ENCODE peak calls at places on chromosomes 4 and X, in ten cellular contexts. M is PC-3, H is A673, U is endothelial cell, E is body of pancreas, B is RCC 7860, K is SW480, R is epithelial cell of esophagus, Z is T-helper 1 cell, I is WERI-Rb-1. V is an unnamed sample.

GRCh38 chr4:160159457-160159856 is 1056.6 kb downstream of the RAPGEF2 start:
- DNase-seq in Z (no peak), K (no peak), U (no peak), H (no peak), I (no peak), E (no peak), M (no peak), B (no peak), R (no peak), V (no peak)

GRCh38 chrX:102126863-102127262 is 1.4 kb downstream of the TCEAL2 start:
- DNase-seq in Z (no peak), B (no peak), K (peak), E (no peak), M (no peak), I (no peak), U (no peak), H (no peak), R (no peak), V (no peak)

GRCh38 chr4:10124167-10124930 is 7.8 kb upstream of the WDR1 start:
- DNase-seq in I (no peak), Z (no peak), R (no peak), U (no peak), B (no peak), H (no peak), K (no peak), M (no peak), E (no peak), V (no peak)

GRCh38 chrX:95248386-95248785 is 1436.3 kb upstream of the DIAPH2 start:
- DNase-seq in Z (no peak), B (no peak), U (no peak), E (no peak), R (no peak), I (no peak), K (no peak), M (no peak), H (no peak), V (no peak)

GRCh38 chr4:144645102-144645469 is 870 bp upstream of the HHIP start:
- DNase-seq in M (no peak), E (peak), B (no peak), R (no peak), H (no peak), Z (no peak), U (no peak), K (no peak), I (peak), V (no peak)

GRCh38 chrX:48737940-48738339 is 23.6 kb upstream of the GLOD5 start:
- DNase-seq in U (no peak), I (peak), B (no peak), M (no peak), R (no peak), E (no peak), H (no peak), K (no peak), Z (no peak), V (no peak)

GRCh38 chr4:185837415-185838103 is 25.6 kb upstream of the SORBS2 start:
- DNase-seq in M (no peak), B (no peak), K (no peak), R (no peak), Z (no peak), U (no peak), E (no peak), I (no peak), H (peak), V (no peak)

GRCh38 chr4:177464026-177464425 is 21.8 kb upstream of the AGA start:
- DNase-seq in I (no peak), M (peak), R (peak), Z (no peak), K (no peak), B (no peak), E (no peak), U (no peak), H (no peak), V (no peak)

GRCh38 chr4:153522800-153523089 is 56.6 kb downstream of the TMEM131L start:
- DNase-seq in M (no peak), B (no peak), K (no peak), R (no peak), Z (no peak), I (no peak), E (no peak), H (no peak), U (no peak), V (no peak)

GRCh38 chrX:445727-446126 is 59.0 kb upstream of the PPP2R3B start:
- DNase-seq in I (no peak), B (no peak), K (no peak), Z (no peak), R (no peak), U (no peak), H (no peak), M (no peak), E (no peak), V (no peak)

GRCh38 chr4:67746797-67747495 is 7.2 kb downstream of the GNRHR start:
- DNase-seq in K (peak), E (no peak), R (peak), H (peak), I (no peak), B (peak), U (no peak), Z (no peak), M (peak), V (peak)

GRCh38 chrX:53449632-53450031 is 15.5 kb upstream of the HSD17B10 start:
- DNase-seq in M (no peak), H (no peak), E (no peak), K (no peak), Z (no peak), I (no peak), U (no peak), R (peak), B (no peak), V (no peak)

V was measured in LNCaP clone FGC.